ENCODE peak calls at places on chromosomes 12 and 14, in five cellular contexts. A is tibial artery, N is adrenal gland, S is right cardiac atrium, Q is psoas muscle. E is an unnamed sample. For H3K4me1, the result is how much of the 10 kb centered on the place peaks cover.

GRCh38 chr12:106953352-106954260 is 2.1 kb upstream of the TMEM263 start:
- DNase-seq in A (no peak), N (no peak), S (no peak), Q (no peak), E (no peak)

GRCh38 chr14:96139879-96140278 is 64.8 kb upstream of the BDKRB2 start:
- DNase-seq in A (no peak), N (no peak), S (no peak), Q (no peak), E (no peak)

GRCh38 chr14:60276347-60276746 is 27.3 kb downstream of the PPM1A start:
- DNase-seq in A (no peak), N (no peak), S (no peak), Q (no peak), E (no peak)

GRCh38 chr12:67968316-67968715 is 20.9 kb upstream of the IFNG-AS1 start:
- DNase-seq in A (no peak), N (no peak), S (no peak), Q (no peak), E (no peak)

GRCh38 chr12:26195250-26195640 is at the start of gene SSPN:
- DNase-seq in A (peak), N (peak), S (peak), Q (peak), E (peak)

GRCh38 chr12:61282790-61283575 is 977.2 kb upstream of the USP15 start:
- DNase-seq in A (no peak), N (no peak), S (no peak), Q (no peak), E (no peak)

GRCh38 chr14:105198588-105198987 is 17.5 kb upstream of the NUDT14 start:
- DNase-seq in A (no peak), N (no peak), S (no peak), Q (no peak), E (no peak)

GRCh38 chr14:51206462-51206861 is 33.6 kb upstream of the TMX1 start:
- DNase-seq in A (no peak), N (no peak), S (no peak), Q (no peak), E (no peak)

GRCh38 chr12:62279058-62279457 is 18.9 kb downstream of the USP15 start:
- DNase-seq in A (no peak), N (no peak), S (no peak), Q (no peak), E (no peak)

GRCh38 chr12:68648179-68648578 is 37.5 kb downstream of the RAP1B start:
- DNase-seq in A (no peak), N (no peak), S (no peak), Q (no peak), E (no peak)

GRCh38 chr12:113418213-113418879 is 3.8 kb upstream of the SDSL start:
- DNase-seq in A (no peak), N (peak), S (peak), Q (no peak), E (peak)

GRCh38 chr12:57214398-57214781 is 2.2 kb upstream of the NXPH4 start:
- DNase-seq in A (peak), N (peak), S (peak), Q (peak), E (no peak)

DNA sequence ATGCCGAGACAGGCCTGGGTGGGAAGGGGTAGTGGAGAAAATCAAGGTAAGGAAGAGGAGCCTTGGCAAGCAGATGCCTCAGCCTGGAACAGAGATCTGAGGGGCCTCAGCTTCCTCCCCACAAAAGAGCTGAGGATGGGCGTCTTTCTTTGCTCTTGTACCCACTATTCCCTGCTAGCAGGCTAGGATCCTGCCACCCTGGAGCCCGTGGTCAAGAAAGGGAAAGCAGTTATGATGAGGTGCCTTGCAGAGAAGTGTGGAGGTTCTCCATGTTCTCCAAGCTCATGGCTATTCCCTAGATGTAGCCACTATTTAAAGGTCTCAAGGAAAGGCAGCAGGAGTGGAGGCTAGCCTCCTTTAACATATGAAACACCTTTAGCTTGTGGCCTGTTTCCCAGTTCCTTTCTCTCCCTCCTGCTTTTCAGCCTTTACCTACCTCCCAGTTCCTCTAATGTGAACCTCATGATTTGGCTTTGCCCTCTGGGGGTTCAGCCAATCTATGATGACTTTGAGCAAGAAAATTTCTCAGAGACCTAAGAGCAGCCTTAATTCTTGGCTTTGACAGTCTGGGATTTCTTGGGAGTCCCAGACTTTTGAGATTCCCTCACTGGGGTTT is 1.1 kb downstream of the IKZF4 start:
- DNase-seq in A (no peak), N (no peak), S (no peak), Q (no peak), E (no peak)
- H3K4me3 ChIP-seq in A (no peak), N (peak), S (no peak), Q (no peak), E (peak)

DNA sequence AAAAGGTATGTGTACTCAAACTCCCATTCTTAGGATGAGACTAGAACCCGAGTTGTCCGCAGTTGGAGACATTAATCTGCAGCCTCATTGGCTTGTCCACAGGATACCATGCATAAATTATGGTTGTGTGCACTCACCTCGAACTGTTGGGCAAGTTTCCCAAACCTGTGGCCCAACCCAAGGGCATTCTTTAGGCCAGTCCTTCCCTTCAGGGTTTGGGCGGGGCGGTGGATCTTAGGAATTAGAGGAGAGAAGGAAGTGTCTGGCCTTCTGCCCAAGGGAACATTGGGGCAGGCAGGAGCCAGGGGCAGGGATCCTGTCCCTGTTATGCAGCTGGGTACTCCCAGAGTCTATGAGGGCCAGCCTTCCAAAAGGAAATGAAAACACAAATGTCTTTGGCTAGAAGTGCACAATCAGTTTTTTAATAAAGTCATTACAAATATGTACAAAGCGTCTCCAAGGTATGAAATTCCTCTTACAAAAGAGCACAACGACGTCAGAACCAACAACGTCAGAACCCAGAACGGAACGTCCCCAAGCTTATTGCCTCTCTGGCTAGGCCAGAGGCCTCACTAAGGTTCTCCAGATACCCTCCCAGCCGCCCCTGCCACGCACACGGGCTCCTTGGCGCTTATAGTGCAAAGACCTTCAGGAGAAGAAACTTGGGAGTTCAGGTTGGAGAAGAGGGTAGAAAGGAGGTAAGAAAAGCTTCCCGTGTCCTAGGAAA is 25.3 kb downstream of the HRK start:
- DNase-seq in A (no peak), N (no peak), S (no peak), Q (no peak), E (no peak)
- H3K27ac ChIP-seq in A (no peak), N (no peak), S (no peak), Q (no peak), E (no peak)

DNA sequence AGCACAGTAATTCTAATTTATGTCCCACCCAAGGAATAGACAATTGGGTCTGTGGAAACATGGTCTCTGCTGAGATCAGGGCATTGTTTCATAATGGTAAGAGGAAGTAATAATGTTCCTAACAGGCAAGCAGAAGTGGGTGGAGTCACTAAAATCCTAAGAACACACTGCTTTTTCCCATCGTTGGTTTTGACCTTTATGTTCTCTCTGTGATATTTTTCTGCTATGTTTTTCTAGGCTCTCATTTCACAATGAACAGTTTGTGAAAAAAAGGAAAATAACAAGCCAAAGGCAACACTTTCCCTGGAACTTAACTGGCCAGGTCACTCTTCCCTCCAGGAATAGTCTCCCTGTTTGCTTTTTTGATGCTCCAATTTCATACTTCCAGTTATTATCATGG is 80.6 kb upstream of the OVCH1 start:
- DNase-seq in A (no peak), N (no peak), S (no peak), Q (no peak), E (no peak)
- H3K4me1 ChIP-seq in A (under half), N (under half), S (under half), Q (under half), E (under half)

GRCh38 chr12:6215932-6216494 is 15.8 kb downstream of the CD9 start:
- DNase-seq in A (peak), N (peak), S (peak), Q (peak), E (peak)
- H3K4me3 ChIP-seq in A (peak), N (no peak), S (no peak), Q (no peak), E (no peak)

GRCh38 chr12:124658302-124658701 is 90.9 kb upstream of the NCOR2 start:
- DNase-seq in A (no peak), N (no peak), S (no peak), Q (no peak), E (no peak)

GRCh38 chr12:124655317-124656213 is 88.2 kb upstream of the NCOR2 start:
- DNase-seq in A (peak), N (peak), S (peak), Q (peak), E (peak)

GRCh38 chr12:124656947-124657434 is 89.6 kb upstream of the NCOR2 start:
- DNase-seq in A (no peak), N (no peak), S (no peak), Q (no peak), E (no peak)

GRCh38 chr12:124654666-124655316 is 87.4 kb upstream of the NCOR2 start:
- DNase-seq in A (peak), N (peak), S (peak), Q (peak), E (peak)

GRCh38 chr12:124656214-124656516 is 88.8 kb upstream of the NCOR2 start:
- DNase-seq in A (no peak), N (no peak), S (no peak), Q (no peak), E (no peak)
- H3K27ac ChIP-seq in A (peak), N (peak), S (peak), Q (peak), E (no peak)

DNA sequence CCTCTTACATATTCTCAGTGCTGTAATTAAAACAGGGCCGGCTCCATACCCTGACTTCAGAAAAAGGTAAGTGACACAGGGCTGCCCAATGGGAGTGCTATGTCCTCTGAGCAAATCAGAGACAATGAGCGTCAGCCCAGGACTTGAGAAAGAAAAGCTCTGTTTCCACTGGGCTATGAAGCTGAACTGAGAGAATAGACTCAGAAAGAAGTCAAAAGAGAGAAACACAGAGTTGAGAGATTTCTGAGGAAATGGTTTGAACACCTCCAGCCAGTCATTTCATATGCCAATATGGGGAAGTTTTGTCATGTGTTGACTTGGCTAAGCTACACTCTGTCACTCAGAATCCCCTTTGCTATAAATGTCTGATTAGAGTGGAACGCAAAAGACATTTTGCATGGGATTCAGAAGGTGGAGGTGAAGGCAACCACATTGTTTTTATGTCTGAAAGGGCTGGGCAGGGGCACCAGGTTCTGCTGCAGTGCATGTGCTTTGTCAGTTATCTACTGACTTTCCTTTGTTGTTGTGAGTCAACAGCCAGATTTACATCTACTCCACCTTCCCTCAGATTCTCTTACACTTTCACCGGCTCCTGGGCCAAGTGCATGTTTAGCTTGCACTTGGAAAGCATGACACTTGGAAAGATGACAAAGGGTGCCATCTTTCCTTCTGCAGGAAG is 313.3 kb downstream of the DUSP6 start:
- DNase-seq in A (no peak), N (no peak), S (no peak), Q (peak), E (no peak)
- H3K4me1 ChIP-seq in A (under half), N (under half), S (under half), Q (under half), E (under half)

GRCh38 chr12:91785655-91786489 is 359.8 kb downstream of the BTG1 start:
- DNase-seq in A (no peak), N (no peak), S (no peak), Q (no peak), E (no peak)

GRCh38 chr12:91781114-91781513 is 364.5 kb downstream of the BTG1 start:
- DNase-seq in A (no peak), N (no peak), S (no peak), Q (no peak), E (no peak)

GRCh38 chr12:91792597-91792996 is 353.0 kb downstream of the BTG1 start:
- DNase-seq in A (no peak), N (no peak), S (no peak), Q (no peak), E (no peak)

DNA sequence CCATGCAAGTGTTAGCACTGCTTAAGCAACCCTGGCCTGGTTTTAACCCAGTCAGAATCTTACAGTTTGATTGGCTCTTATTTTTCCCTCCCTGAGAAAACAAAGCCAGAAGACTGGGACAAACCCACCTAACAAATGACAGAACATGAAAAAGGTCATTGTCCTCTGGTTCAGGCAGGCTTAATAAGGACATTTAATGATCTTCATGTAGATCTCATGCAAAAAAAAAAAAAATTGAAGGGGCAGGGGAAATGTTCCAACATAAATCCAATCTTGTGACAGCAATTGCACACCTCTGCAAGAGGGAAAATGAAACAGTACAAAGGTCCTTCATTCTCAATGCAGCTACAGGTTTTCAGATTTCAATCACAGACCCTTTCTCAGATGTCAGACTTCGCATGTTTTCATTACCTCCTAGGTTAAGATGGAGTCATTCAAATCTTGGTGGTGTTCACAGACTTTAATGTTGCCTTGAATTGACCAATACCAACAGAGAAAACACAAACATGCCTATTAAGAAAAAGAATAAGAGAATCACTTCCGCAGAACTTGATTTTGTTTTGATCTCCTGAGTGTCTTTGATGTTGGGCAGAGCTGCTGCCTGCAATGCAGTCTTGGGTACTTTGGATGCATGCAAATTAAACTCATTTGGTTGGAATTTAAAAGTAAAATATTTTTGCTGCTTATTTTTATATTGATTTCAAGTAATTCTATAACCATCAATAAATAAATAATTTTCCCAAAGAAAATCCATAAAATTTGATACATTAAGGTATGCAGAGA is 359.0 kb downstream of the BTG1 start:
- DNase-seq in A (no peak), N (no peak), S (no peak), Q (no peak), E (no peak)
- H3K4me3 ChIP-seq in A (no peak), N (no peak), S (no peak), Q (no peak), E (no peak)

GRCh38 chr12:9134981-9135628 is 19.4 kb upstream of the A2M start:
- DNase-seq in A (no peak), N (no peak), S (no peak), Q (no peak), E (no peak)

GRCh38 chr12:9133243-9133938 is 17.7 kb upstream of the A2M start:
- DNase-seq in A (no peak), N (no peak), S (no peak), Q (no peak), E (no peak)

GRCh38 chr12:9130244-9130643 is 14.5 kb upstream of the A2M start:
- DNase-seq in A (no peak), N (no peak), S (no peak), Q (no peak), E (no peak)

GRCh38 chr12:9135903-9136310 is 20.2 kb upstream of the A2M start:
- DNase-seq in A (no peak), N (no peak), S (no peak), Q (no peak), E (no peak)

DNA sequence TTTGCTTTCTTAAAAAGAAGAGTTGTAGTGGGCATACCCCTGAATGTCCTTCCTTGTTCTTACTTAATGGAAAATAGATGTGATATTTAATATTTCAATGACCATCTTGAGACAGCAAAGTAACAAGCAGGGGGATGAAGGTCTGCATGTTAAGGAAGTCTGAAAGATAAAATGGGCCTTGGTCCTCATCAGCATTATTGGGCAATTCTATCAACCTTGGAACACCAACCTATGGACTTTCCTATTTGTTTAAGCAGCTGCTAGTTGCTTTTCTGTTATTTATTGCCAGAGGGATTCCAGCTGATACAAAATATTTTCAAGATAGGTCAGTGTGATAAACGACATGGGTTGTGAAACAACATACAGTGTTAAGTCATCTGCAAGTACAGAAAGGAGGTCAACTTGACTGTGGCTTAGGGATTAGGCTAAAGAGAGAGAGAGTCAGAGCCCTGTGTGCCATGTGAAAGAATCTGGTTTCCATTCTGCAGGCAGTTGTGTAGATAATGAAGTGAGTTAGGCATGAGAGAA is 16.4 kb upstream of the A2M start:
- DNase-seq in A (no peak), N (no peak), S (no peak), Q (no peak), E (no peak)
- H3K27ac ChIP-seq in A (no peak), N (no peak), S (no peak), Q (no peak), E (no peak)

GRCh38 chr14:61435563-61436337 is 114.4 kb downstream of the PRKCH start:
- DNase-seq in A (peak), N (no peak), S (peak), Q (no peak), E (no peak)
- H3K4me1 ChIP-seq in A (under half), N (under half), S (under half), Q (under half), E (under half)

GRCh38 chr14:85537526-85537925 is 7.6 kb downstream of the FLRT2 start:
- DNase-seq in A (no peak), N (no peak), S (no peak), Q (no peak), E (no peak)
- H3K4me3 ChIP-seq in A (no peak), N (no peak), S (no peak), Q (peak), E (peak)